ENCODE peak calls at places on chromosome 3, in ten cellular contexts. Y, E, V, G, F, P, I, H, U and Z are unnamed samples.

GRCh38 chr3:63625161-63625560 is 27.3 kb upstream of the SNTN start:
- DNase-seq in V (no peak), E (no peak), P (no peak), F (no peak), I (no peak), H (no peak), Y (no peak), G (peak; percentile 24), U (no peak), Z (no peak)

GRCh38 chr3:111621535-111621934 is 26.4 kb upstream of the ZBED2 start:
- DNase-seq in P (peak; percentile 31), U (peak; percentile 42), E (no peak), F (peak; percentile 33), I (no peak), G (no peak), Y (no peak), V (no peak), H (no peak), Z (peak; percentile 86)

GRCh38 chr3:108830991-108831390 is 8.4 kb downstream of the TRAT1 start:
- DNase-seq in F (no peak), V (no peak), Y (no peak), H (no peak), G (no peak), U (no peak), P (no peak), E (no peak), I (no peak), Z (no peak)

GRCh38 chr3:99833833-99834583 is 16.3 kb downstream of the CMSS1 start:
- DNase-seq in I (no peak), H (no peak), F (no peak), E (no peak), Y (no peak), P (no peak), U (no peak), V (no peak), G (no peak), Z (no peak)

GRCh38 chr3:143433787-143434378 is 314.3 kb downstream of the CHST2 start:
- DNase-seq in V (no peak), Y (no peak), H (no peak), F (peak; percentile 1), P (no peak), I (no peak), E (no peak), U (no peak), G (no peak), Z (peak; percentile 58)

GRCh38 chr3:133563186-133563591 is 10.3 kb upstream of the CDV3 start:
- DNase-seq in F (no peak), I (no peak), E (no peak), Y (no peak), P (no peak), H (no peak), V (no peak), U (no peak), G (no peak), Z (no peak)

GRCh38 chr3:127784865-127785710 is 37.2 kb downstream of the MGLL start:
- DNase-seq in G (no peak), F (no peak), I (no peak), H (peak; percentile 46), E (no peak), V (no peak), P (no peak), Y (no peak), U (no peak), Z (no peak)

GRCh38 chr3:41627477-41628087 is 334.3 kb downstream of the ULK4 start:
- DNase-seq in E (no peak), Y (no peak), H (no peak), P (no peak), F (no peak), V (no peak), U (no peak), I (no peak), G (no peak), Z (no peak)

GRCh38 chr3:126517291-126517951 is at the start of gene UROC1:
- DNase-seq in V (no peak), U (no peak), F (no peak), I (no peak), H (no peak), E (no peak), P (no peak), G (no peak), Y (peak; percentile 14), Z (no peak)

GRCh38 chr3:78970656-78971055 is 797.1 kb downstream of the ROBO1 start:
- DNase-seq in V (no peak), P (no peak), F (no peak), G (no peak), E (no peak), U (no peak), Y (no peak), H (no peak), I (no peak), Z (no peak)

GRCh38 chr3:13069495-13069894 is 3.7 kb downstream of the IQSEC1 start:
- DNase-seq in Y (no peak), P (no peak), H (peak; percentile 22), F (no peak), I (peak; percentile 26), E (no peak), G (no peak), U (no peak), V (no peak), Z (no peak)

GRCh38 chr3:64332461-64333350 is 107.4 kb upstream of the PRICKLE2 start:
- DNase-seq in G (no peak), H (no peak), Y (no peak), U (no peak), F (no peak), I (no peak), E (no peak), V (no peak), P (no peak), Z (no peak)

GRCh38 chr3:146491303-146491702 is 21.9 kb upstream of the PLSCR2 start:
- DNase-seq in E (no peak), Y (no peak), I (no peak), G (no peak), P (no peak), H (no peak), F (no peak), V (no peak), U (no peak), Z (no peak)

GRCh38 chr3:174126990-174127758 is 729.6 kb downstream of the NLGN1 start:
- DNase-seq in Y (no peak), G (no peak), F (no peak), V (no peak), E (no peak), H (no peak), U (no peak), I (no peak), P (no peak), Z (no peak)

GRCh38 chr3:144098691-144099090 is 127.1 kb downstream of the DIPK2A start:
- DNase-seq in F (no peak), P (no peak), G (no peak), E (no peak), Y (no peak), V (no peak), I (no peak), U (no peak), H (no peak), Z (no peak)

GRCh38 chr3:111318289-111318688 is 223.7 kb upstream of the CD96 start:
- DNase-seq in I (no peak), V (no peak), Y (no peak), G (no peak), F (no peak), U (no peak), P (no peak), H (no peak), E (no peak), Z (no peak)

GRCh38 chr3:185508330-185508729 is 9.5 kb upstream of the TMEM41A start:
- DNase-seq in U (no peak), I (no peak), V (peak; percentile 24), G (no peak), H (no peak), E (no peak), P (no peak), F (no peak), Y (no peak), Z (no peak)

GRCh38 chr3:116000315-116000714 is 377.0 kb downstream of the GAP43 start:
- DNase-seq in H (no peak), U (no peak), F (no peak), Y (no peak), I (no peak), G (peak; percentile 97), E (no peak), P (no peak), V (peak; percentile 20), Z (no peak)

GRCh38 chr3:129000742-129001100 is 383 bp upstream of the EFCC1 start:
- DNase-seq in V (no peak), U (no peak), I (no peak), E (no peak), P (no peak), G (no peak), H (no peak), Y (no peak), F (no peak), Z (no peak)

GRCh38 chr3:22474706-22475470 is 723.9 kb upstream of the ZNF385D start:
- DNase-seq in H (no peak), I (no peak), E (no peak), Y (no peak), U (no peak), P (no peak), F (no peak), V (no peak), G (peak; percentile 18), Z (no peak)

GRCh38 chr3:67979342-67979741 is 324.9 kb upstream of the SUCLG2 start:
- DNase-seq in I (no peak), H (no peak), P (no peak), V (no peak), Y (no peak), U (no peak), G (no peak), F (no peak), E (no peak), Z (no peak)

GRCh38 chr3:107525101-107525953 is 2.6 kb downstream of the BBX start:
- DNase-seq in Y (peak; percentile 42), F (peak; percentile 14), V (peak; percentile 20), I (peak; percentile 1), G (peak; percentile 68), E (peak; percentile 11), U (peak; percentile 12), P (peak; percentile 53), H (peak; percentile 32), Z (peak; percentile 61)